ENCODE peak calls at places on chromosomes 1 and 21, in five cellular contexts. One of them, this sample, is unnamed. For H3K9me3, the result is how much of the 10 kb centered on the place peaks cover.

GRCh38 chr1:108080448-108080847 is 115.5 kb upstream of the VAV3 start:
- DNase-seq in heart left ventricle: no peak
- DNase-seq in cardiac muscle cell: no peak
- DNase-seq in prostate gland: no peak
- DNase-seq in ascending aorta: no peak
- DNase-seq in this sample: no peak

GRCh38 chr1:182658055-182658454 is 26.3 kb downstream of the RGS8 start:
- DNase-seq in ascending aorta: no peak
- DNase-seq in heart left ventricle: no peak
- DNase-seq in prostate gland: no peak
- DNase-seq in cardiac muscle cell: no peak
- DNase-seq in this sample: no peak

GRCh38 chr1:40232444-40232843 is 15.3 kb upstream of the TMCO2 start:
- DNase-seq in ascending aorta: no peak
- DNase-seq in heart left ventricle: no peak
- DNase-seq in prostate gland: no peak
- DNase-seq in cardiac muscle cell: no peak
- DNase-seq in this sample: no peak

GRCh38 chr21:35861656-35862055 is 198.7 kb downstream of the SETD4 start:
- DNase-seq in prostate gland: no peak
- DNase-seq in cardiac muscle cell: no peak
- DNase-seq in ascending aorta: no peak
- DNase-seq in heart left ventricle: no peak
- DNase-seq in this sample: no peak

GRCh38 chr1:244804841-244805240 is 30.6 kb upstream of the COX20 start:
- DNase-seq in heart left ventricle: no peak
- DNase-seq in ascending aorta: no peak
- DNase-seq in prostate gland: no peak
- DNase-seq in cardiac muscle cell: no peak
- DNase-seq in this sample: no peak

GRCh38 chr1:75345538-75346292 is 211.5 kb downstream of the LHX8 start:
- DNase-seq in cardiac muscle cell: peak
- DNase-seq in prostate gland: no peak
- DNase-seq in ascending aorta: no peak
- DNase-seq in heart left ventricle: no peak
- DNase-seq in this sample: no peak

GRCh38 chr1:157878059-157878458 is 36.5 kb upstream of the CD5L start:
- DNase-seq in cardiac muscle cell: peak
- DNase-seq in ascending aorta: no peak
- DNase-seq in heart left ventricle: no peak
- DNase-seq in prostate gland: no peak
- DNase-seq in this sample: no peak

GRCh38 chr1:224502459-224503160 is 68.0 kb upstream of the WDR26 start:
- DNase-seq in ascending aorta: no peak
- DNase-seq in prostate gland: peak
- DNase-seq in cardiac muscle cell: peak
- DNase-seq in heart left ventricle: no peak
- DNase-seq in this sample: no peak

GRCh38 chr1:5938068-5938740 is 54.0 kb downstream of the NPHP4 start:
- DNase-seq in ascending aorta: no peak
- DNase-seq in heart left ventricle: no peak
- DNase-seq in cardiac muscle cell: peak
- DNase-seq in prostate gland: no peak
- DNase-seq in this sample: no peak

DNA sequence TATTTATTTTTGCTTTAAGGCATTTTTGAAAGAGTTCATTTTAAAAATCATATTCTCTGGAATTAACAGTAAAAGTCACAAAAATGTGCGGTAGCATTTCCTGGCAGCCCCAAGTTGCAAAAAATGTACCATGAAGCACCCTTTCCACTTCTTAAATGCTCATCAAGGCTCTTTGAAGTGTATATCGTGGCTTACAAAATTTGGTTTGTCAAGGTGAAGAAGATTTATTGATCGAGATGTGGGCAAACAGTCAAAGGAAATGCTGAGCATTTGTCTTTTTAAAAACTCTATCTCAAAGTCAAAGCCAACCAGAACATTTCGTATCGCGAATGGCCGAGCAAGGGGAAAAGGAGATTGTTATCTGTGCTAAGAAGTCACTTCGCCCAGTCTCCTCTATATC is 277.5 kb upstream of the KAZN start:
- DNase-seq in ascending aorta: no peak
- DNase-seq in heart left ventricle: no peak
- DNase-seq in cardiac muscle cell: no peak
- DNase-seq in prostate gland: no peak
- DNase-seq in this sample: no peak
- H3K9me3 ChIP-seq in ascending aorta: under half
- H3K9me3 ChIP-seq in heart left ventricle: under half
- H3K9me3 ChIP-seq in cardiac muscle cell: under half
- H3K9me3 ChIP-seq in prostate gland: under half
- H3K9me3 ChIP-seq in this sample: under half

DNA sequence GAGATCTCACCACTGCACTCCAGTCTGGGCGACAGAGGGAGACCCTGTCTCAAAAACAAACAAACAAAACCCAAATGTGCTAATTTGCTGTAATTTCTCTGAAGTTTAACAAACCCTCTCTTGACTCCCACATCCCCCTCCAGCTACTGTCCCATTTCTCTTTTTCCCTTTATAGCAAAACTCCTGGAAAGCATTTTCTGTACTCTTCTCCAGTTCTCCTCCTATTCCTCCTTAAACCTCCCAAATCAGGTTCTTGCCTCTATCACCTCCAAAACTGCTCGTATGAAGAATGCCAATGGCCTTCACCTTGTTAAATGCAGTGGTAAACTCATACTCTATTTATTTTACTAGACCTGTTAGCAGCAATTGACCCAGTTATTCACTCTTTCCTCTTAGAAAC is 3.7 kb upstream of the USP48 start:
- DNase-seq in ascending aorta: no peak
- DNase-seq in prostate gland: no peak
- DNase-seq in cardiac muscle cell: no peak
- DNase-seq in heart left ventricle: no peak
- DNase-seq in this sample: no peak
- TF ChIP-seq CTCF in ascending aorta: no peak
- TF ChIP-seq CTCF in prostate gland: no peak
- TF ChIP-seq CTCF in cardiac muscle cell: no peak
- TF ChIP-seq CTCF in heart left ventricle: no peak
- TF ChIP-seq CTCF in this sample: no peak

GRCh38 chr1:54355931-54356679 is 50.1 kb downstream of the SSBP3 start:
- DNase-seq in ascending aorta: no peak
- DNase-seq in cardiac muscle cell: peak
- DNase-seq in heart left ventricle: no peak
- DNase-seq in prostate gland: no peak
- DNase-seq in this sample: no peak
- H3K4me3 ChIP-seq in ascending aorta: no peak
- H3K4me3 ChIP-seq in cardiac muscle cell: peak
- H3K4me3 ChIP-seq in heart left ventricle: peak
- H3K4me3 ChIP-seq in prostate gland: no peak
- H3K4me3 ChIP-seq in this sample: peak

DNA sequence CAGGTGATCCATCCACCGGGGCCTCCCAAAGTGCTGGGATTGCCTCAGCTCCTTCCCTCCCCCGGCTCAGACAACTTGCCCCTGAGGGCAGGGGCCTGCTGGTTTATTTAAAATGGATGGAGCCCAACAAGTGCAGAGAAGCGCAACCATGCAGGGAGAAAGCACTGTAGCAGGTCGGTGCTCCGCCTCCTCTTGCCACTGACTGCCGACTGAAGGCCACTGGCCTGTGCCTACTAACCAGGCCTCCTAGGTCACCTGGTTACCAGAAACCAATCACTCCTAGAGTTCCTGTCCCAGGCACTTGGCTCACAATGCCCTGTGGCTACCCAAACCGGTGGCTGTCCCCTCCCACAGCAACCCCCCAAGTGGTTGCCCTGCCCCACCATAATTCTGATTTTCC is 35.9 kb downstream of the ZNF695 start:
- DNase-seq in prostate gland: no peak
- DNase-seq in heart left ventricle: no peak
- DNase-seq in ascending aorta: no peak
- DNase-seq in cardiac muscle cell: no peak
- DNase-seq in this sample: no peak
- H3K9me3 ChIP-seq in prostate gland: under half
- H3K9me3 ChIP-seq in heart left ventricle: under half
- H3K9me3 ChIP-seq in ascending aorta: under half
- H3K9me3 ChIP-seq in cardiac muscle cell: under half
- H3K9me3 ChIP-seq in this sample: under half